ENCODE peak calls at places on chromosomes 1 and 21, in seven cellular contexts. A is GM23248; T is body of pancreas; S is effector memory CD4-positive, alpha-beta T cell; Y is Panc1; O is CD8-positive, alpha-beta memory T cell; U is neural progenitor cell. L is an unnamed sample. For H3K27me3 and H3K4me1, the result is how much of the 10 kb centered on the place peaks cover.

GRCh38 chr1:153629971-153630370 is 1.7 kb downstream of the S100A1 start:
- DNase-seq in Y (no peak), T (no peak), O (no peak), S (no peak), A (peak), U (no peak), L (no peak)

GRCh38 chr1:21564521-21565095 is 55.4 kb downstream of the ALPL start:
- DNase-seq in S (no peak), O (no peak), T (no peak), Y (no peak), A (peak), U (no peak), L (no peak)

GRCh38 chr21:44057960-44058651 is 46.0 kb downstream of the TRAPPC10 start:
- DNase-seq in T (no peak), U (no peak), S (peak), O (no peak), A (no peak), Y (no peak), L (no peak)

GRCh38 chr1:62301726-62302390 is 17.4 kb downstream of the KANK4 start:
- DNase-seq in U (no peak), A (no peak), Y (no peak), T (no peak), O (no peak), S (no peak), L (no peak)

GRCh38 chr1:96259399-96259798 is 462.2 kb upstream of the PTBP2 start:
- DNase-seq in T (no peak), S (no peak), U (peak), A (no peak), Y (no peak), O (no peak), L (no peak)

GRCh38 chr1:76786232-76786631 is 81.0 kb upstream of the ST6GALNAC5 start:
- DNase-seq in A (no peak), S (no peak), U (no peak), O (no peak), Y (no peak), T (no peak), L (peak)

GRCh38 chr21:44614961-44615391 is 3.1 kb downstream of the KRTAP10-8 start:
- DNase-seq in Y (no peak), A (no peak), O (no peak), U (no peak), T (no peak), S (no peak), L (no peak)

GRCh38 chr1:230112131-230112701 is 45.2 kb downstream of the GALNT2 start:
- DNase-seq in S (no peak), U (peak), A (no peak), Y (no peak), O (no peak), T (no peak), L (no peak)

GRCh38 chr1:198656500-198656932 is 17.7 kb downstream of the PTPRC start:
- DNase-seq in Y (no peak), U (no peak), A (no peak), O (peak), S (peak), T (no peak), L (no peak)
- H3K27me3 ChIP-seq in Y (under half), U (under half), A (under half), O (under half), S (under half), T (under half), L (under half)

DNA sequence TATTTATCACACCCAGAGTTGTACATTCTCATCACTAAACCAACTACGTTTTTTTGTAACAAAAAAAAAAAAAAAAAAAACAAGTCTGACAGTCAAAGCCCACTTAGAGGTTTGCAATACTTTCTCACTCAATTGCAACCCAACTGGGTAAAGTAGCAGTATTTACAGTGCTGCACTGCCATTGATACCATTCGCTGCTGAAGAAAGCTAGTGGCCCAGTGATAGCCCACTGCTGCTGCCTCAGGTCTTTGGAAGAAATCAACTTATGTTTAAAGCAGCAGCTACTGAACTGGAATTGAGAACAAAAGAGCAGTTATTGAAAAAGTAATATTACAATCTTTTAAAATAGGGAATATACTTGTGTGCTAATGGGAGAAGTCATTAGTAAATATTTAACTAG is 2.7 kb downstream of the HNRNPU start:
- DNase-seq in S (no peak), U (peak), Y (no peak), T (no peak), O (no peak), A (peak), L (peak)
- H3K4me1 ChIP-seq in S (under half), U (under half), Y (under half), T (half or more), O (half or more), A (under half), L (under half)

GRCh38 chr1:167086033-167086432 is 4.1 kb downstream of the GPA33 start:
- DNase-seq in T (no peak), U (no peak), Y (no peak), S (no peak), O (no peak), A (no peak), L (no peak)
- H3K27me3 ChIP-seq in T (under half), U (under half), Y (under half), S (under half), O (under half), A (under half), L (under half)

GRCh38 chr21:36203603-36203889 is 46.9 kb downstream of the DOP1B start:
- DNase-seq in A (peak), Y (no peak), T (peak), U (no peak), O (no peak), S (no peak), L (peak)

GRCh38 chr21:36202721-36203602 is 46.3 kb downstream of the DOP1B start:
- DNase-seq in U (no peak), A (peak), T (no peak), Y (no peak), S (no peak), O (no peak), L (no peak)

GRCh38 chr21:36195613-36196012 is 39.0 kb downstream of the DOP1B start:
- DNase-seq in T (no peak), S (no peak), Y (no peak), U (no peak), O (no peak), A (no peak), L (no peak)

GRCh38 chr21:36199021-36199420 is 42.4 kb downstream of the DOP1B start:
- DNase-seq in T (no peak), Y (no peak), O (no peak), S (no peak), A (no peak), U (no peak), L (no peak)

GRCh38 chr21:36200089-36200561 is 43.5 kb downstream of the DOP1B start:
- DNase-seq in U (no peak), S (no peak), O (no peak), A (no peak), Y (no peak), T (no peak), L (no peak)
- H3K4me1 ChIP-seq in U (under half), S (under half), O (under half), A (under half), Y (under half), T (under half), L (under half)

DNA sequence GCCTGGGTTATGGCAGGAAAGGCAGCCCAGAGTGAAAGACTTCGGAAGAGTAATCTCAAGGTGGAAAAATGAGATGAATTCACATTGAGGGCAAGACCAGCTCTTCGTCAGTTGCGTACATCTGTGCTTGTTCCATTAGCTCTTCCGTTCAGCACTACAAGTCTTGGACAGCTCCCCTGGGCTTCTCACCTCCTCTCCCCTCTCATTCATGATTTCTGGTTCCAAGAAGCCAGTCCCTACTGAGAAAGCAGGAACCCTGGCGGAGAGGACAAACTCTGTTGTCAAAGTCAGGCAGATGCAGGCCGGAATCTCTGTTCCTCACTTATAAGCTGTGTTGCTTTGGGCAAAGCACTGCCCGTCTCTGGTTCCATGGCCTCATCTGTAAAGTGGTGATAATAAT is 76.5 kb downstream of the ACTL8 start:
- DNase-seq in O (no peak), A (peak), T (no peak), S (no peak), Y (no peak), U (peak), L (peak)
- H3K27me3 ChIP-seq in O (under half), A (under half), T (under half), S (under half), Y (under half), U (under half), L (under half)

DNA sequence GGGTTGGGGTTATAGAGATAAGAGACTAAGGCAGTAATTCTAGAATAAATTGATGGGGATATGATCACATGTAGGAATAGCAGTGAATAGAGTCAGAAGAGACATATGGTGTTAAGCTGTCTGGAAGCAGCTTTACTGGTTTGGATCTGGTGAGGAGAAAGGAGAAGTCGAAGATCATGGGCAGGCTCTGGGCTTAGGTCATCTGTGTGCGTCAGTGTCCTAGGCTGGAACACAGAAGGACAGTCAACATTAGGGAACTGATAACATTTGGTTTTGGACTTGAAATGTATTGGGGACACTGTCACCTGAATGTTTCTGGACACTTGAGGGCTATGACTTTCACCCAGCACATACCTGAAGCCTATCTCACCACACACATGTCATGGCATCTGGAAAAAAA is 13.9 kb upstream of the GRIK1 start:
- DNase-seq in T (no peak), A (no peak), U (no peak), O (no peak), Y (no peak), S (no peak), L (no peak)
- H3K4me1 ChIP-seq in T (under half), A (under half), U (under half), O (under half), Y (under half), S (under half), L (under half)

GRCh38 chr1:24929091-24929875 is 793 bp downstream of the RUNX3 start:
- DNase-seq in O (peak), U (peak), T (no peak), Y (no peak), A (peak), S (peak), L (no peak)

GRCh38 chr1:24928631-24929090 is 1.4 kb downstream of the RUNX3 start:
- DNase-seq in T (no peak), A (peak), Y (no peak), O (peak), S (peak), U (peak), L (no peak)

GRCh38 chr1:24927473-24927872 is 2.6 kb downstream of the RUNX3 start:
- DNase-seq in U (no peak), O (no peak), A (no peak), T (no peak), S (no peak), Y (no peak), L (no peak)

GRCh38 chr1:24926596-24927249 is 3.4 kb downstream of the RUNX3 start:
- DNase-seq in A (peak), U (peak), S (no peak), Y (no peak), O (no peak), T (no peak), L (no peak)

DNA sequence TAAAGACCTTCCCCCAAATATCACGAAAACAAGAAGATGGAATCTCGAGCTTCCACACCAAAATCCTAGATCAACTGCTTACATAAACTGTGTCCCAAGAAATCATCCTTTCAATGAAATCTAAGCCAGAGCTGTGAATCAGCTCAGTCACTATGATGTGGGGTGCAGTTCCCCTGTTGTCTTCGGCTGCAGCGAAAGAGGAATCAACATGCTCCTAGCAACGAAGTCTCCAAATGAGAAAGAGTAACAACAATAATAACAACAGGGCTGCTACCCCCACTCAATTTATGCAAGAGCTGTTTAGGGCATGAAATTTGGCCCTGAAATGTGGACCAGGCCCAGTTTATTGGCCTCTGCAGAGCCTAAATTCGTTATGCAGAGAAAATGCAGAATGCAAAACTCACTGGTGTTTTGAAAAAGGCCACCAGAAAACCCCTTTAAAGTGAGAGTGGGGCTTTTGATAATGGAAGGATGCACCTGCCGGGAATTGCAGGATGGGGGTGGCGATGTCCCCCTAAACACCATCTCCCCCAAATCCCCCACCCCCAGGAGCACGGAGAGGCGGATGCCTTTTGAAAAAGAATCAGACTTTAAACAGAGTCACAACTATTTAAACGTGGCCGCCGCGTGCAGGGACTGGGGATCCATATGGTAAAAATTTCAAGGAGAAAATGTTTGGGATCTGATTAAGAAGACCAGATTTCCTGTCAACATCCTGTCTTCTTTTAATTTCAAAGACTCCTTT is 2.0 kb downstream of the RUNX3 start:
- DNase-seq in Y (no peak), A (no peak), T (no peak), U (peak), O (no peak), S (no peak), L (peak)
- H3K27me3 ChIP-seq in Y (under half), A (under half), T (under half), U (half or more), O (under half), S (under half), L (half or more)

DNA sequence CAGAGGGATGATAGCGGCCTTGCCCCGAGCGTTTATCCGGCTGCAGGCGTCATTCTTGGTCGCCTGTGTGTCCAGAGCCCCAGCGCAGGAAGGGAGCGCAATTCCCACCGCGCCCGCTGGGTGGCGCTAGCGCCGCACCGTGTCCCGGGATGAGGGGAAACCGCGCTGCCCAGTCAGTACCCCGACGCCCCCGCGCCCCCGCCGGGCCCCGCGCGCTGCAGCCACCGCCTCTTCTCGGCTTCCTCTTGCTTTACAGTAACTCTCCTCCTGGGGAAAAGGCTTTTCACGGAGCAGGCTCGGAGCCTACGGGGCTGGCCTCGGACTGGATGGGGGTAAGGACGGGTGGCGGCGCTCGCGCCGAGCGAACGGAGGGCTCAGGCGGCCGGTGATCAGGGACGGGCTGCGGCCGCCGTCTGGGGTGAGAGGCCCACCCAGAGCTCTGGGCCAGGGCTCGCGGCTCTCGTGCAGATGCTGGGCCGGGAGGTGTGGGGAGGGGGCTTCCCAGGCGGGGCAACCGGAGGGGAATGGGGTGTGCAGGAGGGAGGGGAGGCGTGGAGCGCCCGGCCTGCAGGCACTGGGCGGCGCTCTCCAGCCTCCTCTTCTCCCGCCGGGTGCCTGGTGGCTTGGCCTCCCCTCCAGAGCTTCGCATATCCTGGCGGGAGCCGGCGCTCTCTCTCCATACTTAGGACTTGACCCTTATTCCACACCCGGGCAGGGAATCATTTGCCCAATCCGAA is 29.8 kb downstream of the TEX35 start:
- DNase-seq in Y (no peak), A (peak), U (peak), O (peak), S (peak), T (peak), L (peak)
- H3K4me1 ChIP-seq in Y (under half), A (under half), U (under half), O (under half), S (under half), T (under half), L (under half)

GRCh38 chr1:41917051-41917530 is 1.6 kb downstream of the HIVEP3 start:
- DNase-seq in A (no peak), U (no peak), Y (no peak), S (no peak), O (no peak), T (no peak), L (no peak)
- H3K27me3 ChIP-seq in A (under half), U (under half), Y (under half), S (under half), O (under half), T (under half), L (under half)

GRCh38 chr1:24803220-24803619 is 58.0 kb downstream of the CLIC4 start:
- DNase-seq in O (no peak), A (peak), Y (no peak), T (no peak), U (no peak), S (no peak), L (no peak)

GRCh38 chr1:24801169-24801568 is 55.9 kb downstream of the CLIC4 start:
- DNase-seq in A (no peak), Y (no peak), T (no peak), O (no peak), S (no peak), U (no peak), L (no peak)

GRCh38 chr1:24805534-24806301 is 60.5 kb downstream of the CLIC4 start:
- DNase-seq in A (peak), Y (no peak), O (no peak), U (no peak), S (no peak), T (no peak), L (peak)

GRCh38 chr1:24806588-24806987 is 61.3 kb downstream of the CLIC4 start:
- DNase-seq in T (no peak), Y (no peak), A (no peak), O (no peak), S (no peak), U (no peak), L (no peak)

GRCh38 chr1:24803987-24804530 is 58.8 kb downstream of the CLIC4 start:
- DNase-seq in A (no peak), U (no peak), Y (no peak), S (no peak), O (no peak), T (no peak), L (no peak)
- H3K4me1 ChIP-seq in A (half or more), U (under half), Y (under half), S (under half), O (under half), T (under half), L (under half)